ENCODE peak calls at places on chromosomes 1 and 21, in seven cellular contexts. J is mesenchymal stem cell, H is neuronal stem cell, S is IMR-90, T is H1, P is H9, X is mesendoderm. O is an unnamed sample.

GRCh38 chr1:68919070-68919469 is 422.2 kb upstream of the DEPDC1 start:
- DNase-seq in S (no peak), T (no peak), X (no peak), H (no peak), J (no peak), P (no peak), O (no peak)

GRCh38 chr1:39124282-39124681 is 80.2 kb upstream of the MACF1 start:
- DNase-seq in X (no peak), H (no peak), P (no peak), T (no peak), S (no peak), J (no peak), O (no peak)

GRCh38 chr1:247576514-247576913 is 11.6 kb upstream of the OR2G2 start:
- DNase-seq in J (peak; percentile 14), T (no peak), H (no peak), X (peak; percentile 16), S (no peak), P (no peak), O (peak; percentile 86)

GRCh38 chr21:37341254-37341960 is 25.2 kb upstream of the DYRK1A start:
- DNase-seq in S (peak; percentile 10), H (no peak), T (no peak), P (no peak), J (peak; percentile 41), X (no peak), O (peak; percentile 41)

GRCh38 chr1:67850611-67851075 is 17.4 kb upstream of the GNG12 start:
- DNase-seq in J (peak; percentile 92), X (no peak), T (no peak), H (no peak), S (peak; percentile 92), P (no peak), O (peak; percentile 42)

GRCh38 chr1:32876341-32877210 is 5.9 kb upstream of the FNDC5 start:
- DNase-seq in X (peak; percentile 60), P (peak; percentile 74), T (no peak), S (no peak), J (peak; percentile 48), H (no peak), O (peak; percentile 71)

GRCh38 chr1:86504130-86504479 is 35.4 kb downstream of the CLCA1 start:
- DNase-seq in S (no peak), J (no peak), X (no peak), H (no peak), T (no peak), P (no peak), O (peak; percentile 11)

GRCh38 chr1:68308034-68308433 is 75.7 kb upstream of the WLS start:
- DNase-seq in P (no peak), T (no peak), S (no peak), J (no peak), H (no peak), X (no peak), O (no peak)

GRCh38 chr1:186155594-186155993 is 219.5 kb downstream of the TPR start:
- DNase-seq in H (no peak), T (no peak), X (peak; percentile 50), J (peak; percentile 72), S (peak; percentile 80), P (no peak), O (peak; percentile 69)

GRCh38 chr1:185716095-185716494 is 18.1 kb upstream of the HMCN1 start:
- DNase-seq in J (no peak), T (no peak), H (no peak), S (no peak), X (no peak), P (no peak), O (no peak)

GRCh38 chr1:44584167-44584566 is 90.1 kb downstream of the TMEM53 start:
- DNase-seq in S (no peak), H (no peak), J (no peak), X (peak; percentile 23), T (no peak), P (no peak), O (no peak)

GRCh38 chr1:7069888-7070287 is 284.6 kb downstream of the CAMTA1 start:
- DNase-seq in S (no peak), J (no peak), P (peak; percentile 79), H (peak; percentile 37), T (peak; percentile 34), X (peak; percentile 56), O (no peak)
- H2BK5ac ChIP-seq in S (no peak overlapping the region), J (no peak overlapping the region), P (no peak overlapping the region), H (no peak overlapping the region), T (no peak overlapping the region), X (no peak overlapping the region), O (no peak overlapping the region)

DNA sequence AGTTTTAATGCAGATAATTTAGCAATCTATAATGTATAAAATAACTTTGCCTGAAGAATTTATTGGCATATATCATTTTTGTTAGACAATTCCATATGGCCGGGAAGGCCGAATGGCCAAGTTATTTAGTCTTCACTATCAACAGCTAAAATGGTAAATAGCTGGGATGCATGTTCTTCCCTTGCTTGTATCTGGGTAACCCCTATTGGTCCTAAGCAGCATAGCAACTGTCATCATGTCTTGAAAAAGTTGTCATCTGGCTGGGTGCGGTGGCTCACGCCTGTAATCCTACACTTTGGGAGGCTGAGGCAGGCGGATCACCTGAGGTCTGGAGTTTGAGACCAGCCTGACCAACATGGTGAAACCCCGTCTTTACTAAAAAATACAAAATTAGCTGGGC is 340.0 kb upstream of the DPYD start:
- DNase-seq in S (no peak), X (peak; percentile 45), T (no peak), J (no peak), P (no peak), H (no peak), O (no peak)
- H2BK5ac ChIP-seq in S (no peak overlapping the region), X (no peak overlapping the region), T (no peak overlapping the region), J (no peak overlapping the region), P (no peak overlapping the region), H (no peak overlapping the region), O (no peak overlapping the region)

DNA sequence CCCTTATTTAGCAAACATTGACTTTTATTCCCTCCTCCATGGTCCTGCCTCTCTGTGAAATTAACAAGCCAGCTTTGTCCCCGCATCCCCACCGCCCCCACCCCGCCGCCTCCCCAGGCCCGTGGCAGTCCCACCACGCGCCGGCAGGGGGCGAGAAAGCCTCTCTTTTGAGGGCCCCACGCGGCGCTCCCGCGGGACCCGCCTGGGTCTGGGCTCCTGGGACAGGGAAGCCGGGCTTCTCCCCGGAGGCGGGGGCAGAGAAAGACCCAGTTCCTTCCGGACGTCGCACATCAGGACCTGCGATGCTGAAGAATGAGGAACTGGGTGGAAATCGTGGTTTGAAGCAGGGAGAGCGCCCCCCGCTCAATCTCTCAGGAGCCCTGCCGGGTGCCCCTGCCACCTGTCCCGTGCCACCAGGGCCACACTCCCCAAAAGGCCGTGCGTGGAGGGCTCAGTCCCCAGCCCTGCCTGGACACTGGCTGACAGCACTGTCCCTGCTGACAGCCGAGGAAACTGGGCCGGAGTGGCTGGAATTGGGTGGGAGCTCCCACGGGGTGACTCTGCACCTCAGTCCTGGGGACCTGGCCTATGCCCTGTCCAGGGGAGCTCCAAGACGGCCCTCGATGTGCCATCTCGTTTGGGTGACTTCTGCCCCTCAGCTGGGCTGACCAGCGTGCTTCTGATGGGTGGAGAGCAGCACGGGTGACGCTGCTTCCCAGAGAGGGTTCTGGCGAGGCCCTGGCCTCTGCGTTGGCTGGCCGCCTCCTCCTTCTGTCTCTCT is 8.6 kb upstream of the ACTRT2 start:
- DNase-seq in P (peak; percentile 46), T (peak; percentile 2), S (no peak), J (no peak), X (peak; percentile 36), H (peak; percentile 48), O (no peak)
- H2BK5ac ChIP-seq in P (no peak overlapping the region), T (no peak overlapping the region), S (no peak overlapping the region), J (no peak overlapping the region), X (no peak overlapping the region), H (peak overlapping the region; percentile 59), O (no peak overlapping the region)

GRCh38 chr21:39007985-39008384 is 175.3 kb downstream of the PSMG1 start:
- DNase-seq in S (no peak), T (no peak), J (no peak), X (no peak), H (no peak), P (no peak), O (no peak)
- H2BK5ac ChIP-seq in S (no peak overlapping the region), T (no peak overlapping the region), J (no peak overlapping the region), X (no peak overlapping the region), H (no peak overlapping the region), P (no peak overlapping the region), O (no peak overlapping the region)

GRCh38 chr1:12159826-12160225 is 7.0 kb upstream of the TNFRSF1B start:
- DNase-seq in H (no peak), P (no peak), J (no peak), S (no peak), T (no peak), X (peak; percentile 74), O (peak; percentile 87)
- H2BK5ac ChIP-seq in H (no peak overlapping the region), P (no peak overlapping the region), J (no peak overlapping the region), S (no peak overlapping the region), T (no peak overlapping the region), X (no peak overlapping the region), O (no peak overlapping the region)

GRCh38 chr21:43933146-43933673 is 68.2 kb downstream of the AGPAT3 start:
- DNase-seq in S (no peak), T (no peak), H (no peak), J (no peak), X (no peak), P (no peak), O (no peak)
- H2BK5ac ChIP-seq in S (no peak overlapping the region), T (no peak overlapping the region), H (no peak overlapping the region), J (no peak overlapping the region), X (no peak overlapping the region), P (no peak overlapping the region), O (no peak overlapping the region)

DNA sequence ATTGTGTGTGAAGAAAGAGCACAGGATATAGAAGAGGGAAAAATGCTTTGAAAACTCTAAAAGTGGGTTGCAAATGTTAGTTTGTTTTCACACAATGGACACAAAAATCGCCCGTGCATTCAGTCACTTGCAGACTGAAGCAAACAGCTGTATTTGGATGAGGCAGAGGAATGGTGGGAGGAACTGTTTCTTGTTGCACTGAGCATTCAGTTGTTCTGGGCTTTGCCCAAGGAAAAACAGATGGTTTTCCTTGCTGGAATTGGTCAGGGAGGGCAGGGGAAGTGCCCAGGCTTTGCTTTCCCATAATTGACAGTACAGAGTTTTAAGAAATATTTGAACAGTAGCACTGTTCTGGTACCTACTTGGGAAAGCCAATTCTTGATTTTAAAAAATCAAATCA is 19.5 kb upstream of the WARS2 start:
- DNase-seq in H (no peak), X (no peak), T (no peak), J (no peak), P (no peak), S (no peak), O (no peak)
- H2BK5ac ChIP-seq in H (no peak overlapping the region), X (no peak overlapping the region), T (no peak overlapping the region), J (no peak overlapping the region), P (no peak overlapping the region), S (no peak overlapping the region), O (no peak overlapping the region)

DNA sequence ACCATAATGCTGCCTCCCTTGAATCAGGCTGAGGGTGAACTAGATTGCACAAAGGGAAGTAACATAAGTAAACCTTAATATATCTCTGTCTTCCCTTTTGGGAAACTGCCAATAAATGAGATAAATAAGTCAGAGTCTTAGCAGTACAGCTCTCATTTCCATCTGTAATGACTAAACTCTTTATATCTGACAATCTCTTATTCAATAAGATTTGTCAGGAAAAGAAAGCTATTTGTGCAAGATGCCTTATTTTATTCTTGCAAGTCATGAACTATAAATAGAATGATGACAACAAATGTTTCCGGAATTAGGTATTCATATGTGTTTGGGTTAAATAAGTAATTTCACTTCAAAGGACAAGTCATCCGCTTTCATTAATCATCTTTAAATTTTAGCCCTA is 229.2 kb downstream of the PTGER3 start:
- DNase-seq in P (no peak), H (no peak), X (no peak), J (no peak), T (no peak), S (no peak), O (no peak)
- H2BK5ac ChIP-seq in P (no peak overlapping the region), H (no peak overlapping the region), X (no peak overlapping the region), J (no peak overlapping the region), T (no peak overlapping the region), S (no peak overlapping the region), O (no peak overlapping the region)

O was measured in trophoblast cell.